ENCODE peak calls at places on chromosome 5, in four cellular contexts. E, A, L and D are unnamed samples.

GRCh38 chr5:98989723-98990122 is 60.9 kb upstream of the CHD1 start:
- DNase-seq in L (no peak), A (no peak), E (no peak), D (peak)

GRCh38 chr5:136963521-136963920 is 535.6 kb downstream of the SPOCK1 start:
- DNase-seq in A (no peak), L (no peak), E (no peak), D (no peak)

GRCh38 chr5:151585970-151586369 is 5.2 kb downstream of the FAT2 start:
- DNase-seq in A (no peak), E (no peak), L (no peak), D (no peak)

GRCh38 chr5:102433473-102433872 is 65.3 kb downstream of the SLCO6A1 start:
- DNase-seq in A (no peak), E (no peak), L (no peak), D (no peak)

GRCh38 chr5:38046093-38046492 is 206.3 kb upstream of the GDNF start:
- DNase-seq in A (no peak), L (no peak), E (no peak), D (no peak)

GRCh38 chr5:149422429-149423286 is 43.6 kb upstream of the IL17B start:
- DNase-seq in L (no peak), A (no peak), E (no peak), D (no peak)

GRCh38 chr5:95804765-95805539 is 17.6 kb downstream of the GLRX start:
- DNase-seq in A (no peak), E (no peak), L (no peak), D (no peak)

GRCh38 chr5:172744106-172745104 is 26.6 kb downstream of the DUSP1 start:
- DNase-seq in A (no peak), L (no peak), E (no peak), D (no peak)

GRCh38 chr5:158461240-158461854 is 602.4 kb upstream of the CLINT1 start:
- DNase-seq in L (no peak), E (no peak), A (no peak), D (no peak)

GRCh38 chr5:128613757-128614156 is 75.7 kb upstream of the FBN2 start:
- DNase-seq in A (no peak), E (no peak), L (no peak), D (no peak)

GRCh38 chr5:1315709-1316587 is 21.1 kb upstream of the TERT start:
- DNase-seq in E (no peak), A (peak), L (no peak), D (no peak)

GRCh38 chr5:138603521-138603920 is 28.3 kb upstream of the HSPA9 start:
- DNase-seq in E (no peak), A (no peak), L (no peak), D (no peak)

GRCh38 chr5:92907914-92908606 is 673.0 kb downstream of the NR2F1-AS1 start:
- DNase-seq in E (peak), A (no peak), L (no peak), D (no peak)

GRCh38 chr5:160188151-160188967 is 40.9 kb upstream of the FABP6 start:
- DNase-seq in E (no peak), A (peak), L (no peak), D (no peak)

GRCh38 chr5:124524552-124525232 is 221.7 kb downstream of the ZNF608 start:
- DNase-seq in L (no peak), E (no peak), A (no peak), D (no peak)

GRCh38 chr5:95281211-95281610 is 3.7 kb downstream of the MCTP1 start:
- DNase-seq in A (no peak), L (peak), E (no peak), D (no peak)

GRCh38 chr5:120093178-120093577 is 370.9 kb upstream of the PRR16 start:
- DNase-seq in E (no peak), L (no peak), A (no peak), D (no peak)

GRCh38 chr5:177405312-177405711 is 4.1 kb downstream of the F12 start:
- DNase-seq in L (no peak), E (no peak), A (no peak), D (no peak)

GRCh38 chr5:132437604-132438275 is 52.8 kb downstream of the IRF1 start:
- DNase-seq in L (no peak), A (no peak), E (no peak), D (no peak)

GRCh38 chr5:76341935-76342334 is 61.1 kb upstream of the IQGAP2 start:
- DNase-seq in L (no peak), A (no peak), E (no peak), D (peak)

GRCh38 chr5:55230086-55230629 is 3.0 kb upstream of the MCIDAS start:
- DNase-seq in E (no peak), L (no peak), A (no peak), D (no peak)